ENCODE peak calls at places on chromosomes 6 and 20, in five cellular contexts. F is neuronal stem cell; Y is left ventricle myocardium inferior; T is CD4-positive, CD25-positive, alpha-beta regulatory T cell; H is body of pancreas. A is an unnamed sample. For H3K4me1, the result is how much of the 10 kb centered on the place peaks cover.

GRCh38 chr6:125749864-125750691 is 646 bp downstream of the HEY2 start:
- DNase-seq in F (peak), Y (peak), T (no peak), H (peak), A (peak)

GRCh38 chr6:149723771-149724417 is 6.0 kb upstream of the LATS1 start:
- DNase-seq in F (no peak), Y (no peak), T (no peak), H (peak), A (peak)

GRCh38 chr6:43798688-43799444 is 28.9 kb downstream of the VEGFA start:
- DNase-seq in F (no peak), Y (peak), T (no peak), H (peak), A (peak)

GRCh38 chr6:30326446-30327231 is at the start of gene TRIM39:
- DNase-seq in F (peak), Y (peak), T (peak), H (peak), A (peak)

GRCh38 chr20:24339179-24339578 is 130.2 kb upstream of the SYNDIG1 start:
- DNase-seq in F (no peak), Y (no peak), T (no peak), H (no peak), A (no peak)

GRCh38 chr20:21018576-21018975 is 87.6 kb downstream of the LINC00237 start:
- DNase-seq in F (no peak), Y (no peak), T (no peak), H (no peak), A (no peak)

GRCh38 chr20:58851221-58851968 is 693 bp upstream of the GNAS-AS1 start:
- DNase-seq in F (no peak), Y (no peak), T (no peak), H (no peak), A (peak)

GRCh38 chr6:85892346-85892745 is 249.7 kb upstream of the SYNCRIP start:
- DNase-seq in F (no peak), Y (no peak), T (no peak), H (no peak), A (no peak)

GRCh38 chr6:105648276-105648675 is 245.4 kb upstream of the PREP start:
- DNase-seq in F (peak), Y (no peak), T (no peak), H (no peak), A (no peak)

GRCh38 chr6:49849121-49849907 is 17.0 kb downstream of the CRISP1 start:
- DNase-seq in F (peak), Y (no peak), T (no peak), H (no peak), A (peak)

GRCh38 chr6:111759836-111760785 is 113.1 kb downstream of the FYN start:
- DNase-seq in F (no peak), Y (no peak), T (peak), H (no peak), A (no peak)

GRCh38 chr6:159035891-159036290 is 8.9 kb downstream of the TAGAP start:
- DNase-seq in F (no peak), Y (no peak), T (no peak), H (no peak), A (no peak)

GRCh38 chr6:33787954-33788693 is 806 bp downstream of the LEMD2 start:
- DNase-seq in F (no peak), Y (peak), T (peak), H (peak), A (peak)

GRCh38 chr6:119446623-119447008 is 97.1 kb upstream of the MAN1A1 start:
- DNase-seq in F (no peak), Y (no peak), T (no peak), H (peak), A (no peak)

GRCh38 chr6:170134077-170135040 is 156.5 kb downstream of the DLL1 start:
- DNase-seq in F (peak), Y (peak), T (no peak), H (peak), A (no peak)

GRCh38 chr6:29743025-29743424 is 19.8 kb downstream of the HLA-F start:
- DNase-seq in F (no peak), Y (no peak), T (no peak), H (no peak), A (no peak)

GRCh38 chr6:98547634-98548033 is 286.7 kb upstream of the POU3F2 start:
- DNase-seq in F (no peak), Y (no peak), T (no peak), H (no peak), A (no peak)

GRCh38 chr20:10177326-10177725 is 41.3 kb upstream of the SNAP25 start:
- DNase-seq in F (no peak), Y (no peak), T (no peak), H (no peak), A (no peak)

GRCh38 chr6:43714311-43715055 is 26.9 kb upstream of the MRPS18A start:
- DNase-seq in F (no peak), Y (peak), T (no peak), H (no peak), A (no peak)

GRCh38 chr20:48945840-48946514 is 24.5 kb downstream of the ARFGEF2 start:
- DNase-seq in F (no peak), Y (no peak), T (no peak), H (peak), A (peak)

GRCh38 chr6:87029711-87030314 is 65.1 kb downstream of the CGA start:
- DNase-seq in F (peak), Y (no peak), T (no peak), H (no peak), A (peak)

GRCh38 chr20:47843886-47844567 is 58.7 kb upstream of the SULF2 start:
- DNase-seq in F (no peak), Y (no peak), T (no peak), H (no peak), A (no peak)

GRCh38 chr6:57193177-57193576 is 21.1 kb downstream of the BAG2 start:
- DNase-seq in F (no peak), Y (no peak), T (no peak), H (no peak), A (no peak)

GRCh38 chr6:11264100-11264499 is 31.6 kb upstream of the NEDD9 start:
- DNase-seq in F (no peak), Y (no peak), T (no peak), H (no peak), A (no peak)

GRCh38 chr6:111361648-111362047 is 121.4 kb downstream of the REV3L start:
- DNase-seq in F (peak), Y (no peak), T (no peak), H (peak), A (no peak)

GRCh38 chr20:19937651-19938420 is 79.3 kb upstream of the NAA20 start:
- DNase-seq in F (no peak), Y (no peak), T (no peak), H (no peak), A (no peak)

GRCh38 chr6:99013145-99013544 is 65.4 kb upstream of the FBXL4 start:
- DNase-seq in F (no peak), Y (no peak), T (no peak), H (no peak), A (no peak)

GRCh38 chr6:121698617-121699016 is 263.2 kb downstream of the GJA1 start:
- DNase-seq in F (no peak), Y (no peak), T (no peak), H (no peak), A (no peak)

GRCh38 chr6:144588674-144589325 is 303.7 kb downstream of the UTRN start:
- DNase-seq in F (no peak), Y (no peak), T (no peak), H (no peak), A (no peak)

GRCh38 chr6:166637001-166637400 is 9.9 kb upstream of the RPS6KA2 start:
- DNase-seq in F (no peak), Y (no peak), T (no peak), H (no peak), A (no peak)

DNA sequence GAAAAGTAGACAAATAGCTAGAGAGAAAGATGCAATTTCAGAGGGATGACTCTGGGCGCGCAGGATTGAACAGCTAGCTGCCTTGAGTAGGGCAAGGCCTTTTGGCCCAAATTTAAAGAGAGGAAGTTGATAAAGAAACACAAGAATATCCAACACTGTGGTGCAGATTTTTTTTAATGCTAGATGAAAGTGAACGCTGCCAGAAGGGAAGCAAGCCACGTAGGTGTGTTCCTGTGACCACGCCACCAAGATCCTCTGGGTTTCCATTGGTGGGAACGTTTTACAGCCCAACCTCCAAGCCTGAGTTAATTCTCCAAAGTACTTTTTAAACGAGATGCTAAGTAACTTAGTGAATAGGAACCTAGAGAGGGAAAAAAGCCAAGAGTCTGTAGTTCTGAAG is 8.0 kb downstream of the LY86 start:
- DNase-seq in F (no peak), Y (no peak), T (no peak), H (no peak), A (no peak)
- H3K4me1 ChIP-seq in F (under half), Y (half or more), T (under half), H (under half), A (under half)

GRCh38 chr6:77097940-77098339 is 365.4 kb downstream of the HTR1B start:
- DNase-seq in F (no peak), Y (no peak), T (no peak), H (no peak), A (no peak)
- H3K4me1 ChIP-seq in F (under half), Y (under half), T (under half), H (under half), A (under half)

DNA sequence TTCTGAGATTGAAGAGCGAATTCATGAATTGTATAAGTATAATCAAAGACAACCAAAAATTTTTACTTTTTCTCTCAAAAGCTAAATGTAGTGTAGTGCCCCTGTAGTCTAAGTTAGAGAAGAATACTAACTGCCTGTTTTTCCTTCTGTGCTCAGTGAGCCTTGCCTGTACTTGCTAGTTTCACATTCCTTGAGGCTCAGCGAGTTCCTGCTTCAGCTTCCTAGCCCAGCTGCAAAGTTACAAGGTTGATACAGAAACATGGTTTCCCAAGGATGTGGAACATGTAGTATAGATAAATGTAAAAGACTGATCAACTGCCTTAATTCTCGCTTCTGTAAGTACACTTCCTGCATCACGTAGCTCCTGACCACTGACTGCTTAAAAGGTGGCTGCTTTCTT is 33.1 kb upstream of the SEC63 start:
- DNase-seq in F (no peak), Y (no peak), T (no peak), H (no peak), A (no peak)
- H3K4me1 ChIP-seq in F (under half), Y (under half), T (under half), H (under half), A (under half)

DNA sequence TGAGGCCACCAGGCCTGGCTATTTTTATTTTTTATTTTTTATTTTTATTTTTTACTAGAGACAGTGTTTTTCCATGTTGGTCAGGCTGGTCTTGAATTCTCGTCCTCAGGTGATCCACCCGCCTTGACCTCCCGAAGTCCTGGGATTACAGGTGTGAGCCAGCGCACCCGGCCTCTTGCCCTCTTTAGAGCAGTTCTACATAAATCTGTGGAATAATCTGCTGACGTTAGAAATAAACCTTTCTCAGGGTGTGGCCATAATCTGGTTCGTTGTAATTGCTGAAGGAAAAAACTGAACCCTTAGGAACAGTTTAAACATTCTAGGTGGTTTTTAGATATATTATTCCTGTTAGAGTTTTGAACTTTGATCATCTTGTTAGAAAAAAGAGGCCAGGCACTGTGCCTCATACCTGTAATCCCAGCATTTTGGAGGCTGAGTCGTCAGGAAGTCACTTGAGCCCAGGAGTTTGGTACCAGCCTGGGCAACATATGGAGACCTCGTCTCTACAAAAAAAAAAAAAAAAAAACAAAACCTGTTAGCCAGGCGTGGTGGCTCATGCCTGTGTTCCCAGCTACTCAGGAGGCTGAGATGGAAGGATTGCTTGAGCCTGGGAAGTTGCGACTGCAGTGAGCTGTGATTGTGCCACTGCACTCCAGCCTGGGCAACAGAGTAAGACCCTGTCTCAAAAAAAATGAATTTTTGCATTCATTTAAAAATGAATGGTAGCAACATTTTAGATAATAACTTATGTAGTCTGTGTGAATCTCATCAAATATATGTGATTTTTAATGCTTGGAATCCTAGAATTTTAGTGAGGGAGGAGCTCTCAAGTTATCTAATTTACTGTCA is 24.2 kb downstream of the ASXL1 start:
- DNase-seq in F (no peak), Y (no peak), T (no peak), H (no peak), A (peak)
- H3K4me1 ChIP-seq in F (under half), Y (under half), T (under half), H (under half), A (under half)

DNA sequence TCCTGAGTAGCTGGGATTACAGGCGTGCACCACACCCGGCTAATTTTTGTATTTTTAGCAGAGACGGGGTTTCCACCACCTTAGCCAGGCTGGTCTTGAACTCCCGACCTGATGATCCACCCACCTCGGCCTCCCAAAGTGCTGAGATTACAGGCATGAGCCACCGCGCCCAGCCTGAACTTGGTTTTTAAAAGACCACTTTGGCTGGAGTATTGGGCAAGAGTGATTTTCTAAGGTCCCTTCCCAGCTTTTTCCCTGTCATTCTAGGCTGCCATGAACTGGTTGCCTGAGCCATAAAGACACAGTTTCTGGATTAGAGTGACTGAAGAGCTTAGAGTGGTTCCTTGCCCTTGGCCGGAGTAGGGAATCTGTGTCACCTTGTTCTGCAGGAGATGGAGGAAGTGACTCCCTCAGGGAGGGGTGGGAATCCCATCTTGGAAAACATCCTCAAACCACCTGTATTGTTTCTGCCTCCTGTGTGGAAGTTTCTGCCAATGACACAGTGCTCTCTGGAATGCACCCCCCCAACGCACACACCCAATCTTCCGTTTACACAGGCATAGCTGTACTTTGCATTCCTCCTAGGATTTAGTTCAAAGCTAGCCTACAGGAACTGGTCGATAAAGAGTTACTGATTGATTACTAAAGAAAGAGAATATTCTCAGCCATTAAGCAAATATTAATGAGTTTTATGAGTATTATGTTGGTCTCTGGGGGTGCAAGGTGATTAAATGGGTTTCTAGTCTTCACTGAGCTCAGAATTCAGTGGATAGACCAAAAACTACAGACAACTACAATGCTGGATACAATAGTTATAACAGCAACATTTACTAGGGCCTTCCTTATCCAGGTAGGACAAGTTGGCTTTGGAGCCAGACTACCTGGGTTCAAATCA is 18.2 kb downstream of the BCL2L1 start:
- DNase-seq in F (no peak), Y (peak), T (no peak), H (peak), A (peak)
- H3K4me1 ChIP-seq in F (under half), Y (half or more), T (under half), H (half or more), A (under half)